ENCODE peak calls at places on chromosomes 3 and 15, in seven cellular contexts. G is transverse colon; Y is fibroblast of mammary gland; Q is cardiac fibroblast; U is GM20000; V is CD4-positive, alpha-beta T cell; C is sigmoid colon. K is an unnamed sample.

GRCh38 chr3:63481627-63482026 is 170.8 kb upstream of the SNTN start:
- DNase-seq in Y (no peak), U (no peak), G (no peak), Q (no peak), C (no peak), V (no peak), K (no peak)

GRCh38 chr15:34049096-34049495 is 10.1 kb upstream of the AVEN start:
- DNase-seq in Q (peak; percentile 94), U (no peak), G (no peak), Y (peak; percentile 66), C (no peak), V (no peak), K (no peak)

GRCh38 chr15:81069356-81069755 is 64.7 kb upstream of the CFAP161 start:
- DNase-seq in U (no peak), Y (no peak), Q (no peak), C (no peak), G (no peak), V (no peak), K (no peak)

GRCh38 chr3:102129774-102130608 is 280.7 kb downstream of the NFKBIZ start:
- DNase-seq in G (no peak), U (no peak), V (no peak), Q (peak; percentile 90), C (peak; percentile 90), Y (peak; percentile 92), K (peak; percentile 53)

GRCh38 chr3:33167716-33168339 is 50.8 kb downstream of the SUSD5 start:
- DNase-seq in U (no peak), C (no peak), Q (no peak), G (no peak), V (no peak), Y (no peak), K (no peak)

GRCh38 chr3:43755511-43756200 is 64.9 kb downstream of the ABHD5 start:
- DNase-seq in G (no peak), C (no peak), U (no peak), Y (no peak), Q (no peak), V (peak; percentile 21), K (no peak)

GRCh38 chr3:168648321-168648720 is 552.6 kb upstream of the GOLIM4 start:
- DNase-seq in V (no peak), C (no peak), U (no peak), G (no peak), Y (no peak), Q (no peak), K (no peak)

GRCh38 chr15:69066646-69066995 is 52.1 kb downstream of the NOX5 start:
- DNase-seq in C (peak; percentile 24), G (no peak), V (no peak), Q (no peak), U (no peak), Y (no peak), K (no peak)

GRCh38 chr3:152302521-152303021 is 33.8 kb downstream of the MBNL1 start:
- DNase-seq in U (peak; percentile 15), Q (peak; percentile 92), V (no peak), Y (peak; percentile 93), C (peak; percentile 85), G (peak; percentile 55), K (no peak)

GRCh38 chr3:94076055-94076454 is 13.2 kb downstream of the NSUN3 start:
- DNase-seq in C (no peak), Q (peak; percentile 66), Y (peak; percentile 48), U (no peak), G (no peak), V (no peak), K (no peak)

GRCh38 chr3:187484547-187485325 is 116.6 kb downstream of the RTP4 start:
- DNase-seq in V (no peak), Q (no peak), Y (no peak), C (no peak), G (no peak), U (no peak), K (no peak)

GRCh38 chr3:59425371-59425770 is 375.5 kb upstream of the CFAP20DC start:
- DNase-seq in U (no peak), G (no peak), Q (peak; percentile 80), Y (peak; percentile 95), V (no peak), C (no peak), K (peak; percentile 7)

GRCh38 chr3:54278960-54279359 is 156.6 kb downstream of the CACNA2D3 start:
- DNase-seq in U (no peak), G (no peak), Q (peak; percentile 8), V (no peak), C (no peak), Y (no peak), K (peak; percentile 6)

GRCh38 chr15:98904466-98905048 is 103.0 kb downstream of the PGPEP1L start:
- DNase-seq in Q (peak; percentile 70), V (no peak), Y (peak; percentile 80), G (peak; percentile 22), U (peak; percentile 54), C (peak; percentile 60), K (peak; percentile 58)

GRCh38 chr3:31776016-31776415 is 205.0 kb downstream of the OSBPL10 start:
- DNase-seq in V (no peak), G (no peak), C (no peak), U (no peak), Q (peak; percentile 16), Y (peak; percentile 53), K (peak; percentile 12)

GRCh38 chr3:187022403-187023029 is 92.2 kb downstream of the ST6GAL1 start:
- DNase-seq in V (no peak), G (no peak), C (no peak), U (no peak), Y (no peak), Q (no peak), K (no peak)

GRCh38 chr3:180188512-180189309 is 152.0 kb upstream of the PEX5L start:
- DNase-seq in C (no peak), G (no peak), V (no peak), U (no peak), Y (no peak), Q (no peak), K (no peak)

GRCh38 chr3:73547427-73548036 is 77.2 kb downstream of the PDZRN3 start:
- DNase-seq in U (no peak), Y (peak; percentile 99), V (no peak), C (no peak), G (no peak), Q (peak; percentile 88), K (no peak)

GRCh38 chr15:94576889-94577533 is 345.6 kb downstream of the MCTP2 start:
- DNase-seq in C (no peak), Q (peak; percentile 4), U (peak; percentile 42), V (peak; percentile 17), G (peak; percentile 10), Y (peak; percentile 1), K (peak; percentile 52)

GRCh38 chr3:99145031-99145430 is 243.5 kb upstream of the DCBLD2 start:
- DNase-seq in Q (no peak), G (no peak), V (no peak), C (no peak), U (no peak), Y (no peak), K (no peak)

GRCh38 chr15:35505152-35505551 is 40.8 kb downstream of the DPH6 start:
- DNase-seq in V (no peak), C (no peak), Q (no peak), G (no peak), U (no peak), Y (no peak), K (no peak)

GRCh38 chr3:57228734-57229505 is 1.4 kb downstream of the APPL1 start:
- DNase-seq in G (peak; percentile 17), C (no peak), U (peak; percentile 25), Q (peak; percentile 76), Y (peak; percentile 86), V (no peak), K (peak; percentile 45)

GRCh38 chr3:57224856-57225255 is 2.7 kb upstream of the APPL1 start:
- DNase-seq in U (no peak), Q (peak; percentile 1), Y (no peak), C (no peak), G (no peak), V (no peak), K (no peak)

GRCh38 chr3:57227930-57228733 is 603 bp downstream of the APPL1 start:
- DNase-seq in V (peak; percentile 34), Y (peak; percentile 59), C (peak; percentile 72), Q (peak; percentile 66), U (peak; percentile 53), G (peak; percentile 54), K (peak; percentile 18)

GRCh38 chr3:57226156-57226555 is 1.4 kb upstream of the APPL1 start:
- DNase-seq in G (no peak), Q (no peak), U (no peak), V (no peak), Y (no peak), C (no peak), K (no peak)

DNA sequence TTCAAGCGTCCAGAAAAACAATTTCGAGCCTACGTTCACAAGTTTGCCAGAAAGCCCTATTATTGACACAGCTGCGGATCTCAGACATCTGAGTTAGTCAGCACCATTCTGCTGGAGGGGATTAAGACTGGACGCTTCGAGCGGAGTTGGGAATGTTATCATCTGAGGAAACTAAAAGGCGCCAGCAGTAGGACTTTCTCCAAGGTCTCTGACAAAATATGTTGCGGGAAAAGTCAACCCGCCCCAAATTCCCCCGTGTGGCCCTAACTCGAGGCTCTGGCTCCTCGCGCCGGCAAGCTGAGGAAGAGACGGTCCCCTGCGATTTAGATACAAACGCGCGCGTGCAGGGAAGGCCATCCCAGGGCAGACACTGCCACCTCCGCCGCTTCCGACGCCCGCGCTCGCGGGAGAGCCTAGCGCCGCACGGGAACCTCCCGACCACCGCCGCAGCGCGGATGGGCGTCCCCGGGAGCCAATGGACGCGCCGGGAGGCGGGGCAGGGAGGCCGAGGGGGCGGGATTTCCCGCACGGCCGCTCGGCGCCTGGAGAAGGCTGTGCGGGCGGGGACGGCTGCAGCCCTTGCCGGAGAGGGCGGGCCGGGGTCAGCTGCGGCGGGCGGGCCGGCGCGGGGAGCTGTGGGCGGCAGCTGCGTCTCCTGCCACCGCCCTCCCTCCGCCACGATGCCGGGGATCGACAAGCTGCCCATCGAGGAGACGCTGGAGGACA is at the start of gene APPL1:
- DNase-seq in G (peak; percentile 95), C (peak; percentile 95), V (peak; percentile 78), U (peak; percentile 99), Y (peak; percentile 82), Q (peak; percentile 84), K (peak; percentile 96)
- TF ChIP-seq CTCF in G (no peak), C (no peak), V (no peak), U (no peak), Y (no peak), Q (no peak), K (no peak)

DNA sequence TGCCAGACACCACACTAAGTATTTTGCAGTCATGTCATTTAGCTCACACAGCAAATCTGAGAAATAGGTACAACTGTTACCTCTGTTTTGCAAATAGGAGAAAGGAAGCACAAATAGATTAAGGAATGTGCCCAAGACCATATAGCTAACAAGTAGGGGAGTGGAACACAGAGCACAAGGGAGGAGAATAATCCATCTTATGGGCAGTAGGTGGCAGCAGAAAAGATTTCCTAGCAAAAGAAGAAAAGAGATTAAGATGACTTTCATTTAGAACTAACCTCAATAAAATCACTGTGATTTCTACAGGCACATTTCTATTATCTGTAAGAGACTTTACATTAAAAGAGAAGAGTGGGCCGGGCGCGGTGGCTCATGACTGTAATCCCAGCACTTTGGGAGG is 49.1 kb downstream of the NR1I2 start:
- DNase-seq in Y (no peak), G (no peak), U (no peak), V (no peak), C (no peak), Q (peak; percentile 25), K (no peak)
- TF ChIP-seq CTCF in Y (peak; percentile 28), G (no peak), U (no peak), V (no peak), C (no peak), Q (peak; percentile 21), K (no peak)

GRCh38 chr15:86139828-86140227 is 60.2 kb downstream of the AGBL1 start:
- DNase-seq in U (peak; percentile 8), G (no peak), Y (no peak), Q (no peak), C (no peak), V (no peak), K (no peak)
- TF ChIP-seq CTCF in U (peak; percentile 10), G (peak; percentile 15), Y (no peak), Q (no peak), C (no peak), V (no peak), K (peak; percentile 43)

GRCh38 chr15:74144153-74144775 is 13.9 kb downstream of the ISLR2 start:
- DNase-seq in V (no peak), C (no peak), U (no peak), G (no peak), Q (no peak), Y (no peak), K (no peak)
- TF ChIP-seq CTCF in V (no peak), C (no peak), U (no peak), G (no peak), Q (no peak), Y (no peak), K (no peak)